ENCODE peak calls at places on chromosomes 4 and X, in four cellular contexts. X is HepG2, D is K562, T is GM12878. K is an unnamed sample.

GRCh38 chrX:16666541-16666940 is 16.6 kb downstream of the S100G start:
- DNase-seq in D (no peak), X (no peak), T (no peak), K (no peak)

GRCh38 chr4:89674876-89675459 is 162.0 kb downstream of the SNCA start:
- DNase-seq in D (no peak), X (peak), T (no peak), K (no peak)

GRCh38 chr4:183897193-183897592 is 7.9 kb upstream of the STOX2 start:
- DNase-seq in T (no peak), X (no peak), D (no peak), K (no peak)

GRCh38 chr4:10480616-10481015 is 23.4 kb upstream of the ZNF518B start:
- DNase-seq in T (no peak), X (no peak), D (no peak), K (no peak)

GRCh38 chr4:16496501-16496900 is 270.2 kb upstream of the TAPT1 start:
- DNase-seq in T (no peak), X (no peak), D (no peak), K (no peak)

GRCh38 chrX:25154168-25154567 is 138.4 kb upstream of the ARX start:
- DNase-seq in T (no peak), X (no peak), D (no peak), K (no peak)

GRCh38 chr4:141021397-141022194 is 111.7 kb downstream of the RNF150 start:
- DNase-seq in T (no peak), D (no peak), X (no peak), K (no peak)

GRCh38 chrX:129996120-129996519 is 13.7 kb downstream of the BCORL1 start:
- DNase-seq in X (no peak), D (peak), T (no peak), K (no peak)

GRCh38 chr4:95572304-95572991 is 23.7 kb upstream of the UNC5C start:
- DNase-seq in D (no peak), T (no peak), X (no peak), K (peak)

GRCh38 chr4:79300280-79300679 is 25.6 kb downstream of the NAA11 start:
- DNase-seq in X (no peak), T (no peak), D (no peak), K (no peak)

GRCh38 chr4:10296730-10297129 is 160.5 kb downstream of the ZNF518B start:
- DNase-seq in D (no peak), T (no peak), X (no peak), K (no peak)

GRCh38 chrX:13506574-13506973 is 62.8 kb upstream of the EGFL6 start:
- DNase-seq in T (no peak), X (peak), D (peak), K (peak)

GRCh38 chr4:56506110-56506705 is 617 bp downstream of the ARL9 start:
- DNase-seq in D (no peak), T (no peak), X (no peak), K (no peak)

GRCh38 chr4:172830295-172830764 is 338.3 kb upstream of the GALNT7 start:
- DNase-seq in X (peak), D (peak), T (no peak), K (peak)

GRCh38 chrX:112211459-112211858 is 128.9 kb upstream of the TRPC5 start:
- DNase-seq in D (no peak), T (peak), X (no peak), K (no peak)

GRCh38 chrX:138754861-138755260 is 43.3 kb upstream of the FGF13 start:
- DNase-seq in X (no peak), T (no peak), D (no peak), K (no peak)

GRCh38 chr4:37243722-37244582 is 591 bp upstream of the NWD2 start:
- DNase-seq in X (peak), D (no peak), T (no peak), K (peak)

GRCh38 chr4:8488791-8489369 is 48.3 kb downstream of the TRMT44 start:
- DNase-seq in X (no peak), T (no peak), D (no peak), K (no peak)

GRCh38 chr4:148126825-148127224 is 315.4 kb downstream of the NR3C2 start:
- DNase-seq in X (no peak), D (no peak), T (no peak), K (no peak)

GRCh38 chr4:133152801-133153526 is 3.9 kb downstream of the PCDH10 start:
- DNase-seq in T (no peak), X (no peak), D (no peak), K (no peak)

GRCh38 chr4:16858275-16858752 is 40.1 kb downstream of the LDB2 start:
- DNase-seq in D (no peak), T (no peak), X (no peak), K (no peak)

GRCh38 chr4:40427138-40427537 is 92.0 kb downstream of the CHRNA9 start:
- DNase-seq in X (no peak), D (no peak), T (no peak), K (no peak)

GRCh38 chr4:8775751-8776355 is 95.8 kb downstream of the HMX1 start:
- DNase-seq in D (no peak), X (no peak), T (no peak), K (no peak)

GRCh38 chr4:177214935-177215334 is 94.7 kb upstream of the NEIL3 start:
- DNase-seq in T (no peak), X (no peak), D (no peak), K (no peak)

GRCh38 chrX:42946544-42947223 is 168.7 kb upstream of the PPP1R2C start:
- DNase-seq in T (no peak), X (no peak), D (no peak), K (no peak)

GRCh38 chrX:149040873-149041535 is 464.1 kb downstream of the IDS start:
- DNase-seq in D (no peak), T (no peak), X (no peak), K (no peak)

GRCh38 chrX:17654116-17654515 is 83.2 kb upstream of the SCML1 start:
- DNase-seq in T (no peak), D (no peak), X (no peak), K (no peak)

GRCh38 chr4:153564630-153565525 is 98.7 kb downstream of the TMEM131L start:
- DNase-seq in D (no peak), X (peak), T (no peak), K (no peak)

GRCh38 chrX:48533165-48533564 is 6.3 kb upstream of the TBC1D25 start:
- DNase-seq in T (no peak), X (no peak), D (no peak), K (no peak)

GRCh38 chrX:29215251-29215650 is 628.0 kb downstream of the IL1RAPL1 start:
- DNase-seq in T (no peak), D (no peak), X (no peak), K (no peak)

GRCh38 chr4:2789801-2790582 is 2.9 kb upstream of the SH3BP2 start:
- DNase-seq in T (no peak), X (no peak), D (no peak), K (no peak)

GRCh38 chrX:110417128-110417527 is 58.5 kb downstream of the RTL9 start:
- DNase-seq in X (no peak), D (no peak), T (no peak), K (no peak)

GRCh38 chrX:110414679-110415439 is 56.2 kb downstream of the RTL9 start:
- DNase-seq in T (peak), D (no peak), X (no peak), K (no peak)

GRCh38 chrX:110413727-110414124 is 55.1 kb downstream of the RTL9 start:
- DNase-seq in T (no peak), D (no peak), X (no peak), K (no peak)

GRCh38 chrX:110414273-110414672 is 55.6 kb downstream of the RTL9 start:
- DNase-seq in T (no peak), X (no peak), D (no peak), K (no peak)

DNA sequence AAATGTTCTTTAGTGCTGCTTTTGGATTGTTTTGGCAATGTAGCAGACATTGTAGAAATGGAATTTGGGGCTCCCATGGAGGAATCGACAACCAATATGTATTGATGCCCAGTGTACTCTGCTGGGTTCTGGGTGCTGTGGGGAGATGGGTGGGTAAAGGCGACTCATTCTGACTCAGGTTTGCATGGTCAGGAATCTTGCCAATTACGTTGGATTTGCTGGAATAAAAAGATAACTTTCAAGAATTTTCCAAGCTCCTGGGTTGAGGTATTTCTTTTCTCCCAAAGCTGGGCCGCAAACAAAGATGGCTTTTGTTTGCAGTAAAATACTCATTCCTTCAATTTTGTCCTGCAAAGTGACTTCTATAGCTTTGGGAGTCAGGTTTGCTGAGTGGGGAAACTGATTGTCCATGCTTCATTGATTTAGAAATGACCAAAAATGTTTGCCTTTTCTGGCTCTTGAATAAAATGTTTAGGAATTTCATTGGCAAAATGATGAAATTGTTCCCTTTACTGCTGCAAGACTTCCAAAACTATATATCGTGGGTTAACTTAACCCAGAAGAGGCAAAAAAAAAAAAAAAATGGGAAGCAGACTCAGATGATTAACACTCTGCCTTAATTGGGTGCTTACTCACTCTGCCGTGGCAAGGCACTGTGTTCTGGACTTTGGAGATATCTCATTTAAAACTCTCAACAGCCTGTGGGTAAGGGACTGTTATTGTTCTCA is 57.0 kb downstream of the RTL9 start:
- DNase-seq in T (no peak), D (no peak), X (no peak), K (no peak)
- TF ChIP-seq FOXM1 in T (no peak), D (no peak), X (no peak), K (no peak)

DNA sequence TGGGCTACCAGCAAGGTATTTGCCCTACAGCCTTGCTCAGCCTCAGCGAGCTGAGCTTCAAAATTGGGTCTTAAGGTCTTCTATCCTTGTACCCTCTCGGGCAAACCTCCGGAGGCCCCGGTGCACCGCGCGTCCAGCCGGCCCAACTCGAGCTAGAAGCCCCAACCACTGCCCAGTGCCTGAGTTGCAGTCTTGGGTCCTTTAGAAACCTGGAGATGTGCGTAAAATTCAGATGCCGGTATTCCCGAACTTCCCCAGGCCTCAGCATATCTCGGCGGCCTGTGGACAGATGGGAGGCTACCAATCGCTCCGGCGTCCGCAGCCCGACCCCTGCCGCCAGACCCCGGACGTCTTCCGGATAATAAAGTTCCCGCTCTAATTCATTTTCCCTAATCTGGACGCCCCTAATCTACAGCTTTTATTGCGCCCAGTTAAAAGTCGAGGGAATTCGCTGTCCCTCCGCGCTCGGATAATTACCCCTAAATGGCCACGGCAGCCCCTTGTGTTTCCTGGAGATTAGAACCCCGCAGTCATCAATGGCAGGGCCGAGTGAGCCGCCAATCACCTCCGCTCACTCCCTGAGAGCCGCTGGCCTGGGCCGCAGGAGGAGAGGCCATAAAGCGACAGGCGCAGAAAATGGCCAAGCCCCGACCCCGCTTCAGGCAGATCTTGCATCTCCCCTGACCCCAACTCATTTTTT is 1.5 kb upstream of the MSX1 start:
- DNase-seq in X (no peak), D (no peak), T (no peak), K (no peak)
- TF ChIP-seq FOXK2 in X (no peak), D (no peak), T (no peak), K (no peak)

GRCh38 chrX:94329182-94329581 is 655.2 kb downstream of the FAM133A start:
- DNase-seq in D (no peak), X (no peak), T (no peak), K (no peak)
- TF ChIP-seq BHLHE40 in D (no peak), X (no peak), T (no peak), K (no peak)

GRCh38 chr4:159017323-159018036 is 85.4 kb upstream of the RAPGEF2 start:
- DNase-seq in X (peak), D (no peak), T (no peak), K (no peak)

GRCh38 chr4:159019356-159019755 is 83.5 kb upstream of the RAPGEF2 start:
- DNase-seq in D (no peak), X (no peak), T (no peak), K (no peak)

GRCh38 chr4:159016527-159017137 is 86.2 kb upstream of the RAPGEF2 start:
- DNase-seq in X (peak), T (peak), D (peak), K (peak)

GRCh38 chr4:159015862-159016261 is 87.0 kb upstream of the RAPGEF2 start:
- DNase-seq in T (no peak), X (no peak), D (peak), K (no peak)

GRCh38 chr4:159018062-159018629 is 84.7 kb upstream of the RAPGEF2 start:
- DNase-seq in D (peak), X (no peak), T (peak), K (no peak)
- TF ChIP-seq FOXM1 in D (no peak), X (no peak), T (peak), K (no peak)

DNA sequence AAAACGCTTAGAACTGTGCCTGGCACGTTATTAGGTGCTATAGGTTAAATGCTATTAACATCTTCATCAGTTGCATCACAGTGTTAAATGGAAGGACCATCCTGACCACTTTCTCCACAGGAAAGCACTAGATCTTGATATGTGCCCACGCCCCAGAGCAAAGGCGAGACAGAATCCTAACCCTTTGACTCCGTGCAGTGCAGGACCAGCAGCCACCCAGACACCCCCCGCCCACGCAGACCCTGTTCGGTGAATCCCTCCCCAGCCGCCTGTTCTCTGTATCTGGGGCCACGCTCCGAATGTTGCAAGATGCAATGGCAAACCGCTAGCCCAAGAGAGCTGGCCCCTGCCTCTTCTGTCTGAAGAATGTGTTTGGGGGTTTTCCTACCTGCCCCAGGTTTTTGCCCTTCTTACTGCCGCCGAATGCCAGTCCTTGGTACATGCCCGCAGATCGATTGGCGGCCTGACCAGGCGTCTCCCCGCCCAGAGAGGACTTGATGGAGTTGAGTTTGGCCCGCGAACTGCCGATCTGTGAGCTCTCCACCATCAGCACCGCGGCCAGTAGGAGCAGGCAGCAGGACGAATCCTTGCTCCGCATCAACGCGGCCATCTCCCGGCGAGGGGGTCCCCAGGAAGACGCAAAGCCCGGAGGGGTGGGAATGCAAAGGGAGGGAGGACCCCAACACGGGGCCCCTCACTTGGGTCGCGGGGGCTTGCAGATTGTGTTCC is 967 bp downstream of the DKK2 start:
- DNase-seq in D (no peak), T (no peak), X (no peak), K (peak)
- TF ChIP-seq FOXK2 in D (no peak), T (no peak), X (no peak), K (no peak)

K was measured in HEK293T.